ENCODE peak calls at places on chromosome 18, in nine cellular contexts. Y is RCC 7860; A is activated naive CD8-positive, alpha-beta T cell treated with anti-CD3 and anti-CD28 coated beads, Interleukin-2, amount 50 U/mL, for 24 hours; R is choroid plexus epithelial cell; K is fibroblast of villous mesenchyme; V is SHP77; D is right cardiac atrium; E is H7; Z is GM19239. W is an unnamed sample.
A peak's percentile ranks its signal among the peaks of the same experiment; 100 is the strongest.

GRCh38 chr18:46474487-46475366 is 182.3 kb downstream of the LOXHD1 start:
- DNase-seq in K (no peak), E (no peak), R (no peak), A (no peak), D (no peak), V (no peak), Y (no peak), Z (no peak), W (no peak)

GRCh38 chr18:34159691-34160185 is 65.0 kb downstream of the NOL4 start:
- DNase-seq in A (no peak), D (no peak), Y (no peak), E (no peak), Z (no peak), R (no peak), K (no peak), V (peak; percentile 66), W (no peak)

GRCh38 chr18:67520276-67521035 is 3.9 kb upstream of the DSEL start:
- DNase-seq in R (peak; percentile 85), D (no peak), A (no peak), Z (no peak), Y (no peak), V (no peak), E (no peak), K (peak; percentile 96), W (peak; percentile 7)

GRCh38 chr18:34802938-34803337 is 92.8 kb downstream of the DTNA start:
- DNase-seq in K (no peak), E (no peak), V (no peak), Y (no peak), D (no peak), R (no peak), Z (no peak), A (no peak), W (no peak)

GRCh38 chr18:63953811-63954210 is 4.7 kb downstream of the HMSD start:
- DNase-seq in A (no peak), D (no peak), K (no peak), Y (no peak), R (peak; percentile 34), E (no peak), V (no peak), Z (no peak), W (no peak)

GRCh38 chr18:48531979-48532378 is 6.9 kb upstream of the CTIF start:
- DNase-seq in V (no peak), Z (no peak), R (no peak), A (no peak), K (no peak), E (no peak), Y (no peak), D (no peak), W (no peak)

GRCh38 chr18:34976084-34976483 is 65.1 kb upstream of the MAPRE2 start:
- DNase-seq in R (no peak), A (no peak), K (no peak), Y (no peak), D (no peak), Z (no peak), E (no peak), V (no peak), W (peak; percentile 34)

GRCh38 chr18:47263197-47263827 is 11.9 kb upstream of the SKOR2 start:
- DNase-seq in A (no peak), Z (no peak), R (no peak), K (no peak), V (no peak), Y (no peak), E (peak; percentile 91), D (no peak), W (no peak)

GRCh38 chr18:67428805-67429204 is 87.7 kb downstream of the DSEL start:
- DNase-seq in D (no peak), K (peak; percentile 78), V (no peak), R (peak; percentile 43), A (no peak), E (no peak), Y (no peak), Z (no peak), W (no peak)

GRCh38 chr18:74976331-74976909 is 232.5 kb downstream of the PTGR3 start:
- DNase-seq in K (no peak), V (no peak), Y (no peak), A (no peak), E (no peak), R (no peak), D (no peak), Z (no peak), W (no peak)

GRCh38 chr18:3283908-3284307 is 22.0 kb downstream of the MYL12B start:
- DNase-seq in R (no peak), K (no peak), V (no peak), Y (no peak), E (no peak), A (no peak), Z (no peak), D (no peak), W (no peak)

GRCh38 chr18:59065684-59066083 is 74.0 kb upstream of the SEC11C start:
- DNase-seq in A (no peak), Y (no peak), Z (no peak), E (no peak), V (no peak), D (no peak), K (no peak), R (no peak), W (no peak)

GRCh38 chr18:55920063-55920462 is 332.1 kb upstream of the TCF4 start:
- DNase-seq in Z (no peak), A (no peak), D (no peak), E (no peak), K (no peak), V (no peak), R (no peak), Y (no peak), W (no peak)

GRCh38 chr18:46071894-46072867 is at the start of gene PSTPIP2:
- DNase-seq in Y (no peak), Z (peak; percentile 51), R (peak; percentile 67), E (peak; percentile 79), D (peak; percentile 74), K (peak; percentile 66), A (peak; percentile 70), V (no peak), W (peak; percentile 88)

GRCh38 chr18:48391863-48392262 is 17.3 kb downstream of the ZBTB7C start:
- DNase-seq in Y (no peak), R (no peak), E (no peak), Z (no peak), K (no peak), V (no peak), D (peak; percentile 41), A (no peak), W (no peak)

GRCh38 chr18:35422227-35422626 is 45.1 kb upstream of the ZNF396 start:
- DNase-seq in A (no peak), Y (no peak), R (no peak), K (no peak), E (no peak), Z (no peak), V (no peak), D (no peak), W (no peak)

GRCh38 chr18:50009772-50010171 is 185.2 kb downstream of the MYO5B start:
- DNase-seq in Y (peak; percentile 5), Z (peak; percentile 37), A (peak; percentile 39), V (peak; percentile 12), E (peak; percentile 67), K (peak; percentile 26), R (peak; percentile 53), D (no peak), W (peak; percentile 37)

GRCh38 chr18:8616026-8616401 is 6.8 kb downstream of the RAB12 start:
- DNase-seq in Z (no peak), V (no peak), D (no peak), Y (no peak), A (no peak), K (no peak), R (no peak), E (peak; percentile 25), W (no peak)

GRCh38 chr18:43587538-43588153 is 310.4 kb upstream of the SYT4 start:
- DNase-seq in D (no peak), A (no peak), E (peak; percentile 48), V (peak; percentile 56), K (peak; percentile 36), R (peak; percentile 76), Z (no peak), Y (peak; percentile 15), W (no peak)

GRCh38 chr18:50507120-50507590 is 52.7 kb upstream of the MAPK4 start:
- DNase-seq in A (no peak), D (peak; percentile 47), Y (no peak), V (no peak), E (peak; percentile 70), Z (no peak), R (peak; percentile 67), K (peak; percentile 3), W (peak; percentile 30)

W was measured in heart left ventricle.